ENCODE peak calls at places on chromosomes 1 and 21, in eight cellular contexts. N, I, E, H, S, C, Z and K are unnamed samples.

GRCh38 chr1:164504699-164505098 is 54.3 kb upstream of the PBX1 start:
- DNase-seq in H (no peak), E (no peak), Z (no peak), I (no peak), C (no peak), S (no peak), N (no peak), K (no peak)

GRCh38 chr1:16440480-16441311 is at the start of gene NECAP2:
- DNase-seq in Z (peak), C (peak), N (peak), H (peak), E (peak), I (peak), S (peak), K (peak)

GRCh38 chr1:109969430-109969829 is 15.1 kb upstream of the AHCYL1 start:
- DNase-seq in S (no peak), Z (no peak), I (no peak), H (no peak), N (no peak), E (peak), C (no peak), K (no peak)

GRCh38 chr1:234925440-234926251 is 203.0 kb downstream of the TOMM20 start:
- DNase-seq in Z (no peak), N (no peak), H (no peak), C (peak), S (no peak), I (no peak), E (peak), K (peak)

GRCh38 chr1:84277343-84278059 is 24.0 kb upstream of the SAMD13 start:
- DNase-seq in H (no peak), Z (no peak), E (no peak), S (no peak), N (no peak), I (no peak), C (no peak), K (no peak)

GRCh38 chr1:31510853-31511789 is 65.2 kb upstream of the TINAGL1 start:
- DNase-seq in N (no peak), H (no peak), E (no peak), C (peak), I (no peak), S (no peak), Z (no peak), K (no peak)

GRCh38 chr21:43865471-43866181 is 603 bp downstream of the AGPAT3 start:
- DNase-seq in S (no peak), N (no peak), H (no peak), I (peak), C (peak), E (peak), Z (no peak), K (peak)

GRCh38 chr1:244751271-244751895 is 84.1 kb upstream of the COX20 start:
- DNase-seq in E (no peak), H (no peak), Z (no peak), N (no peak), I (no peak), S (no peak), C (no peak), K (no peak)

GRCh38 chr21:44589094-44589493 is 3.2 kb downstream of the KRTAP10-6 start:
- DNase-seq in N (no peak), E (no peak), H (no peak), S (no peak), I (no peak), Z (no peak), C (no peak), K (no peak)

GRCh38 chr21:43866659-43867331 is 1.8 kb downstream of the AGPAT3 start:
- DNase-seq in N (no peak), E (no peak), H (no peak), S (no peak), I (no peak), Z (no peak), C (peak), K (peak)

GRCh38 chr1:38817958-38818705 is 41.4 kb downstream of the RRAGC start:
- DNase-seq in H (no peak), C (peak), S (no peak), E (peak), N (no peak), I (peak), Z (peak), K (peak)

GRCh38 chr1:61358770-61359455 is 276.6 kb downstream of the NFIA start:
- DNase-seq in E (no peak), N (no peak), C (no peak), S (no peak), I (no peak), Z (no peak), H (no peak), K (no peak)

GRCh38 chr1:152111515-152111968 is 3.7 kb downstream of the TCHH start:
- DNase-seq in S (no peak), N (no peak), Z (peak), C (peak), I (no peak), E (peak), H (peak), K (peak)

GRCh38 chr21:33967086-33967571 is 51.5 kb upstream of the ATP5PO start:
- DNase-seq in N (no peak), Z (no peak), C (peak), E (no peak), S (no peak), I (peak), H (no peak), K (no peak)

GRCh38 chr1:163834778-163835177 is 513.0 kb downstream of the NUF2 start:
- DNase-seq in Z (no peak), E (no peak), H (no peak), S (no peak), C (no peak), N (no peak), I (no peak), K (no peak)

GRCh38 chr1:220770245-220770913 is 16.3 kb upstream of the MTARC1 start:
- DNase-seq in H (no peak), N (no peak), I (no peak), E (no peak), C (no peak), Z (no peak), S (no peak), K (no peak)

GRCh38 chr1:71294178-71294577 is 213.3 kb upstream of the ZRANB2 start:
- DNase-seq in S (no peak), H (no peak), N (no peak), E (no peak), C (peak), Z (no peak), I (no peak), K (no peak)

GRCh38 chr1:178094752-178095645 is 1.1 kb downstream of the RASAL2 start:
- DNase-seq in S (no peak), Z (no peak), H (no peak), N (no peak), I (no peak), E (peak), C (no peak), K (no peak)

GRCh38 chr1:89089962-89090361 is 25.0 kb upstream of the GBP1 start:
- DNase-seq in H (no peak), I (no peak), E (no peak), N (no peak), S (no peak), C (no peak), Z (no peak), K (no peak)